ENCODE peak calls at places on chromosome 6, in seven cellular contexts. Z, Q, W, N, X, P and K are unnamed samples.
A peak's percentile ranks its signal among the peaks of the same experiment; 100 is the strongest.

GRCh38 chr6:150516199-150516598 is 83.5 kb upstream of the PLEKHG1 start:
- DNase-seq in N (no peak), Q (no peak), X (no peak), W (no peak), P (no peak), Z (no peak), K (no peak)

GRCh38 chr6:112910256-112910655 is 563.1 kb downstream of the RFPL4B start:
- DNase-seq in W (no peak), X (no peak), P (no peak), N (no peak), Q (no peak), Z (no peak), K (peak; percentile 31)

GRCh38 chr6:169943521-169944337 is 192.3 kb downstream of the ERMARD start:
- DNase-seq in Q (no peak), X (no peak), W (no peak), N (no peak), Z (no peak), P (no peak), K (no peak)

GRCh38 chr6:39342692-39343460 is 20.4 kb upstream of the KCNK16 start:
- DNase-seq in P (no peak), X (no peak), Z (no peak), W (no peak), N (no peak), Q (no peak), K (no peak)

GRCh38 chr6:14601490-14601889 is 483.9 kb downstream of the CD83 start:
- DNase-seq in Q (no peak), N (no peak), X (no peak), W (no peak), P (peak; percentile 22), Z (no peak), K (no peak)

GRCh38 chr6:46994933-46995332 is 47.2 kb downstream of the ADGRF1 start:
- DNase-seq in W (no peak), Z (no peak), P (no peak), N (no peak), X (no peak), Q (no peak), K (no peak)

GRCh38 chr6:155436981-155437749 is 18.5 kb downstream of the NOX3 start:
- DNase-seq in Z (no peak), N (no peak), W (no peak), X (no peak), Q (no peak), P (peak; percentile 70), K (no peak)

GRCh38 chr6:24445704-24446103 is 43.0 kb downstream of the MRS2 start:
- DNase-seq in Z (peak; percentile 32), N (no peak), W (no peak), P (no peak), Q (no peak), X (no peak), K (no peak)

GRCh38 chr6:32852844-32853540 is 512 bp downstream of the TAP1 start:
- DNase-seq in P (peak; percentile 52), X (peak; percentile 53), N (peak; percentile 42), Q (peak; percentile 54), W (peak; percentile 36), Z (peak; percentile 51), K (peak; percentile 67)

GRCh38 chr6:129593233-129593564 is 116.8 kb downstream of the ARHGAP18 start:
- DNase-seq in W (peak; percentile 39), X (no peak), Z (no peak), P (no peak), Q (no peak), N (no peak), K (peak; percentile 22)

GRCh38 chr6:5096482-5096881 is 11.3 kb downstream of the PPP1R3G start:
- DNase-seq in Q (no peak), Z (no peak), W (no peak), N (no peak), P (no peak), X (no peak), K (no peak)

GRCh38 chr6:34791164-34791841 is 580 bp upstream of the BLTP3A start:
- DNase-seq in W (peak; percentile 41), X (peak; percentile 45), Z (peak; percentile 75), N (peak; percentile 38), Q (peak; percentile 62), P (peak; percentile 78), K (peak; percentile 61)

GRCh38 chr6:157034433-157035230 is 257.5 kb downstream of the ARID1B start:
- DNase-seq in W (peak; percentile 53), Q (peak; percentile 50), Z (peak; percentile 77), X (peak; percentile 36), N (no peak), P (peak; percentile 55), K (peak; percentile 81)

GRCh38 chr6:15017803-15018202 is 228.1 kb upstream of the JARID2 start:
- DNase-seq in Q (no peak), Z (no peak), W (no peak), N (no peak), P (no peak), X (no peak), K (no peak)

GRCh38 chr6:423062-423798 is 31.7 kb downstream of the IRF4 start:
- DNase-seq in X (no peak), Q (no peak), Z (no peak), W (no peak), N (no peak), P (no peak), K (no peak)

GRCh38 chr6:156992396-156992795 is 215.2 kb downstream of the ARID1B start:
- DNase-seq in P (peak; percentile 67), Z (no peak), X (no peak), W (no peak), Q (no peak), N (no peak), K (no peak)

GRCh38 chr6:84314377-84314898 is 87.0 kb upstream of the CEP162 start:
- DNase-seq in P (no peak), Z (no peak), W (no peak), Q (no peak), N (no peak), X (no peak), K (peak; percentile 33)

GRCh38 chr6:149480502-149481280 is 4.1 kb downstream of the ZC3H12D start:
- DNase-seq in Q (no peak), N (no peak), P (no peak), Z (no peak), X (no peak), W (no peak), K (no peak)
- H3K4me1 ChIP-seq in Q (peaks cover 2% of the 10 kb centered on the region), N (peaks cover 9% of the 10 kb centered on the region), P (peaks cover 6% of the 10 kb centered on the region), Z (no peaks in the 10 kb centered on the region), X (no peaks in the 10 kb centered on the region), W (peaks cover 9% of the 10 kb centered on the region), K (peaks cover 13% of the 10 kb centered on the region)

GRCh38 chr6:139047677-139048076 is 19.1 kb downstream of the ABRACL start:
- DNase-seq in P (no peak), N (no peak), W (no peak), X (no peak), Q (no peak), Z (no peak), K (no peak)
- H3F3A ChIP-seq in P (no peaks in the 10 kb centered on the region), N (no peaks in the 10 kb centered on the region), W (no peaks in the 10 kb centered on the region), X (no peaks in the 10 kb centered on the region), Q (peaks cover 8% of the 10 kb centered on the region), Z (no peaks in the 10 kb centered on the region), K (no peaks in the 10 kb centered on the region)

GRCh38 chr6:38018755-38019165 is 199.2 kb downstream of the ZFAND3 start:
- DNase-seq in P (no peak), Q (no peak), N (no peak), Z (no peak), W (no peak), X (no peak), K (no peak)
- H4K20me1 ChIP-seq in P (peaks cover 90% of the 10 kb centered on the region), Q (peaks cover 82% of the 10 kb centered on the region), N (peaks cover 64% of the 10 kb centered on the region), Z (peaks cover 27% of the 10 kb centered on the region), W (peaks cover 13% of the 10 kb centered on the region), X (no peaks in the 10 kb centered on the region), K (peaks cover 27% of the 10 kb centered on the region)

GRCh38 chr6:165451845-165452244 is 142.4 kb upstream of the C6orf118 start:
- DNase-seq in Z (no peak), W (no peak), Q (no peak), X (no peak), N (no peak), P (no peak), K (no peak)
- H3K4me1 ChIP-seq in Z (no peaks in the 10 kb centered on the region), W (no peaks in the 10 kb centered on the region), Q (peaks cover 4% of the 10 kb centered on the region), X (no peaks in the 10 kb centered on the region), N (no peaks in the 10 kb centered on the region), P (no peaks in the 10 kb centered on the region), K (no peaks in the 10 kb centered on the region)